ENCODE peak calls at places on chromosomes 5 and 9, in five cellular contexts. E is astrocyte of the spinal cord; D is activated CD8-positive, alpha-beta T cell treated with anti-CD3 and anti-CD28 coated beads, Interleukin-2, amount 10 ng/mL, durations not matched to agents 7 days and 5 days; H is uterus; B is left ventricle myocardium inferior. A is an unnamed sample.

GRCh38 chr5:150503977-150504620 is 3.8 kb upstream of the NDST1 start:
- DNase-seq in H (no peak), B (peak), D (no peak), E (no peak), A (peak)

GRCh38 chr5:110333384-110333783 is 393.1 kb downstream of the TMEM232 start:
- DNase-seq in H (no peak), D (no peak), E (peak), B (no peak), A (no peak)

GRCh38 chr9:96327694-96328352 is 25.8 kb upstream of the HSD17B3 start:
- DNase-seq in H (peak), B (no peak), D (peak), E (peak), A (peak)

GRCh38 chr5:402615-403359 is 40.2 kb upstream of the EXOC3 start:
- DNase-seq in E (no peak), D (peak), B (no peak), H (no peak), A (no peak)

GRCh38 chr5:134059758-134060495 is 54.6 kb upstream of the TCF7 start:
- DNase-seq in H (no peak), E (no peak), D (no peak), B (no peak), A (no peak)

GRCh38 chr5:102589661-102590060 is 90.9 kb upstream of the SLCO6A1 start:
- DNase-seq in H (no peak), B (no peak), E (no peak), D (no peak), A (no peak)

GRCh38 chr9:127980706-127981558 is at the start of gene EEIG1:
- DNase-seq in B (peak), H (peak), E (peak), D (peak), A (peak)

GRCh38 chr9:77927265-77927664 is 104.3 kb downstream of the GNAQ start:
- DNase-seq in H (no peak), D (no peak), E (peak), B (no peak), A (peak)

GRCh38 chr9:133117271-133118178 is 3.5 kb downstream of the RALGDS start:
- DNase-seq in B (peak), E (peak), H (no peak), D (no peak), A (no peak)

GRCh38 chr5:77935516-77936364 is 159.6 kb upstream of the TBCA start:
- DNase-seq in B (no peak), D (peak), H (no peak), E (no peak), A (peak)

GRCh38 chr5:71662381-71662780 is 56.7 kb upstream of the CARTPT start:
- DNase-seq in E (no peak), B (no peak), D (no peak), H (no peak), A (no peak)

GRCh38 chr9:124629600-124629999 is 122.4 kb upstream of the NR5A1 start:
- DNase-seq in D (no peak), E (peak), H (no peak), B (no peak), A (peak)

GRCh38 chr5:33795532-33795931 is 96.3 kb downstream of the ADAMTS12 start:
- DNase-seq in H (no peak), D (no peak), B (no peak), E (no peak), A (no peak)

GRCh38 chr9:98168952-98169488 is 23.4 kb downstream of the CORO2A start:
- DNase-seq in E (peak), H (no peak), D (peak), B (peak), A (no peak)

A was measured in H4.